ENCODE peak calls at places on chromosome 12, in eight cellular contexts. R, G, T, Q, B, V, M and E are unnamed samples.

GRCh38 chr12:122076743-122077495 is 1.6 kb upstream of the MLXIP start:
- DNase-seq in M (no peak), R (no peak), Q (no peak), B (no peak), T (no peak), G (no peak), V (no peak), E (no peak)

GRCh38 chr12:74891276-74891675 is 318.4 kb downstream of the KCNC2 start:
- DNase-seq in M (peak; percentile 12), R (no peak), T (peak; percentile 22), Q (no peak), V (no peak), B (no peak), G (no peak), E (no peak)

GRCh38 chr12:40622246-40622838 is 69.9 kb upstream of the CNTN1 start:
- DNase-seq in G (peak; percentile 56), R (peak; percentile 2), B (peak; percentile 85), M (peak; percentile 60), Q (peak; percentile 68), V (peak; percentile 22), T (peak; percentile 16), E (peak; percentile 70)

GRCh38 chr12:88577537-88577936 is 2.7 kb downstream of the KITLG start:
- DNase-seq in V (no peak), R (no peak), Q (no peak), M (peak; percentile 57), T (peak; percentile 78), G (peak; percentile 52), B (peak; percentile 67), E (no peak)

GRCh38 chr12:57213068-57213715 is 3.4 kb upstream of the NXPH4 start:
- DNase-seq in V (no peak), B (peak; percentile 91), R (no peak), Q (peak; percentile 92), G (peak; percentile 85), M (peak; percentile 74), T (peak; percentile 83), E (peak; percentile 68)

GRCh38 chr12:6635856-6636521 is at the start of gene LPAR5:
- DNase-seq in B (no peak), M (peak; percentile 44), G (no peak), T (peak; percentile 23), R (no peak), V (no peak), Q (peak; percentile 71), E (no peak)

GRCh38 chr12:121809712-121810116 is 5.9 kb downstream of the SETD1B start:
- DNase-seq in Q (no peak), V (no peak), B (no peak), T (no peak), M (no peak), R (no peak), G (no peak), E (no peak)

GRCh38 chr12:95337176-95337575 is 119.6 kb downstream of the VEZT start:
- DNase-seq in M (peak; percentile 32), T (no peak), V (no peak), G (no peak), Q (no peak), B (no peak), R (no peak), E (no peak)

GRCh38 chr12:11833174-11833895 is 183.9 kb downstream of the ETV6 start:
- DNase-seq in G (no peak), V (no peak), M (no peak), Q (no peak), R (no peak), B (no peak), T (no peak), E (no peak)

GRCh38 chr12:22321620-22322019 is 12.9 kb downstream of the ST8SIA1 start:
- DNase-seq in Q (no peak), V (peak; percentile 2), G (no peak), M (peak; percentile 4), R (no peak), T (peak; percentile 9), B (no peak), E (no peak)

GRCh38 chr12:109910969-109911348 is 10.9 kb downstream of the TCHP start:
- DNase-seq in Q (no peak), B (no peak), M (peak; percentile 58), G (no peak), R (no peak), T (peak; percentile 21), V (no peak), E (no peak)

GRCh38 chr12:102948941-102949352 is 8.5 kb upstream of the ASCL1 start:
- DNase-seq in B (peak; percentile 91), M (peak; percentile 34), V (peak; percentile 8), R (no peak), T (peak; percentile 31), Q (peak; percentile 56), G (peak; percentile 72), E (peak; percentile 41)